ENCODE peak calls at places on chromosome 2, in four cellular contexts. P is ovary, E is stomach, L is uterus. F is an unnamed sample. For H3K9me3, the result is how much of the 10 kb centered on the place peaks cover.

GRCh38 chr2:1839066-1839756 is 94.9 kb upstream of the PXDN start:
- DNase-seq in P (no peak), E (no peak), L (no peak), F (no peak)

GRCh38 chr2:158994920-158995676 is 26.7 kb downstream of the TANC1 start:
- DNase-seq in P (no peak), E (no peak), L (no peak), F (no peak)

GRCh38 chr2:30195011-30195410 is 36.3 kb upstream of the LBH start:
- DNase-seq in P (no peak), E (peak), L (no peak), F (no peak)

GRCh38 chr2:136490100-136490499 is 275.2 kb upstream of the THSD7B start:
- DNase-seq in P (no peak), E (no peak), L (no peak), F (no peak)

GRCh38 chr2:26008851-26009566 is 24.9 kb upstream of the RAB10 start:
- DNase-seq in P (no peak), E (peak), L (no peak), F (no peak)

GRCh38 chr2:181738074-181738473 is 57.8 kb upstream of the NEUROD1 start:
- DNase-seq in P (no peak), E (no peak), L (no peak), F (no peak)

GRCh38 chr2:73896362-73897239 is 3.8 kb downstream of the ACTG2 start:
- DNase-seq in P (no peak), E (no peak), L (no peak), F (no peak)

GRCh38 chr2:7666561-7667259 is 749.5 kb downstream of the RNF144A start:
- DNase-seq in P (no peak), E (no peak), L (no peak), F (no peak)

GRCh38 chr2:152354909-152355308 is 19.9 kb downstream of the FMNL2 start:
- DNase-seq in P (no peak), E (no peak), L (no peak), F (no peak)

GRCh38 chr2:174784909-174785308 is 20.6 kb upstream of the CHRNA1 start:
- DNase-seq in P (no peak), E (no peak), L (no peak), F (no peak)

GRCh38 chr2:10448208-10448645 is at the start of gene ODC1:
- DNase-seq in P (peak), E (peak), L (peak), F (peak)

GRCh38 chr2:215619989-215620388 is 184.1 kb upstream of the FN1 start:
- DNase-seq in P (no peak), E (peak), L (no peak), F (no peak)

GRCh38 chr2:200383380-200384110 is 77.1 kb downstream of the SPATS2L start:
- DNase-seq in P (peak), E (no peak), L (no peak), F (no peak)

GRCh38 chr2:201402651-201403573 is 45.8 kb upstream of the FLACC1 start:
- DNase-seq in P (no peak), E (no peak), L (no peak), F (no peak)

GRCh38 chr2:236284208-236284607 is 20.0 kb upstream of the ASB18 start:
- DNase-seq in P (no peak), E (no peak), L (no peak), F (no peak)

GRCh38 chr2:26245231-26245732 is 543 bp downstream of the HADHB start:
- DNase-seq in P (no peak), E (peak), L (no peak), F (no peak)

GRCh38 chr2:231648579-231649174 is 56.0 kb downstream of the TEX44 start:
- DNase-seq in P (peak), E (peak), L (peak), F (peak)

GRCh38 chr2:227655454-227655853 is 11.2 kb upstream of the SCYGR5 start:
- DNase-seq in P (no peak), E (no peak), L (no peak), F (no peak)

GRCh38 chr2:174180165-174180724 is 68.1 kb downstream of the OLA1 start:
- DNase-seq in P (no peak), E (no peak), L (no peak), F (no peak)

GRCh38 chr2:2263196-2263829 is 67.8 kb downstream of the MYT1L start:
- DNase-seq in P (no peak), E (no peak), L (no peak), F (no peak)

GRCh38 chr2:232085179-232085578 is 123.7 kb downstream of the DIS3L2 start:
- DNase-seq in P (no peak), E (no peak), L (no peak), F (no peak)

GRCh38 chr2:102103284-102103683 is 39.3 kb upstream of the IL1R1 start:
- DNase-seq in P (no peak), E (no peak), L (no peak), F (no peak)

GRCh38 chr2:47033102-47033880 is 117.7 kb upstream of the MCFD2 start:
- DNase-seq in P (peak), E (no peak), L (no peak), F (no peak)

GRCh38 chr2:45382744-45383143 is 228.3 kb downstream of the SRBD1 start:
- DNase-seq in P (no peak), E (no peak), L (no peak), F (no peak)

GRCh38 chr2:71555798-71556454 is 102.6 kb downstream of the DYSF start:
- DNase-seq in P (no peak), E (no peak), L (no peak), F (no peak)

GRCh38 chr2:154992826-154993225 is 294.3 kb downstream of the KCNJ3 start:
- DNase-seq in P (no peak), E (no peak), L (no peak), F (no peak)

GRCh38 chr2:108971661-108972566 is 17.1 kb downstream of the EDAR start:
- DNase-seq in P (no peak), E (peak), L (no peak), F (peak)

GRCh38 chr2:173076557-173077345 is 1.1 kb downstream of the MAP3K20 start:
- DNase-seq in P (peak), E (peak), L (peak), F (no peak)

GRCh38 chr2:173075056-173075780 is 428 bp upstream of the MAP3K20 start:
- DNase-seq in P (no peak), E (no peak), L (no peak), F (no peak)

GRCh38 chr2:173075781-173076556 is at the start of gene MAP3K20:
- DNase-seq in P (peak), E (peak), L (peak), F (peak)

GRCh38 chr2:173079141-173079540 is 3.5 kb downstream of the MAP3K20 start:
- DNase-seq in P (no peak), E (no peak), L (no peak), F (no peak)

GRCh38 chr2:173077506-173078177 is 2.0 kb downstream of the MAP3K20 start:
- DNase-seq in P (no peak), E (no peak), L (no peak), F (no peak)
- H3K27ac ChIP-seq in P (no peak), E (peak), L (peak), F (no peak)

GRCh38 chr2:48755473-48755872 is at the start of gene LHCGR:
- DNase-seq in P (no peak), E (no peak), L (no peak), F (no peak)

GRCh38 chr2:48749820-48750739 is 5.4 kb downstream of the LHCGR start:
- DNase-seq in P (no peak), E (no peak), L (no peak), F (no peak)

GRCh38 chr2:48756289-48756688 is 765 bp upstream of the LHCGR start:
- DNase-seq in P (no peak), E (no peak), L (no peak), F (no peak)

GRCh38 chr2:48754874-48755273 is 650 bp downstream of the LHCGR start:
- DNase-seq in P (no peak), E (no peak), L (no peak), F (no peak)

GRCh38 chr2:48753228-48753627 is 2.3 kb downstream of the LHCGR start:
- DNase-seq in P (no peak), E (no peak), L (no peak), F (no peak)
- TF ChIP-seq POLR2A in P (no peak), E (no peak), L (no peak), F (no peak)

GRCh38 chr2:22821458-22821857 is 563.5 kb upstream of the KLHL29 start:
- DNase-seq in P (no peak), E (no peak), L (no peak), F (no peak)

GRCh38 chr2:22812065-22812680 is 572.8 kb upstream of the KLHL29 start:
- DNase-seq in P (no peak), E (no peak), L (no peak), F (no peak)

DNA sequence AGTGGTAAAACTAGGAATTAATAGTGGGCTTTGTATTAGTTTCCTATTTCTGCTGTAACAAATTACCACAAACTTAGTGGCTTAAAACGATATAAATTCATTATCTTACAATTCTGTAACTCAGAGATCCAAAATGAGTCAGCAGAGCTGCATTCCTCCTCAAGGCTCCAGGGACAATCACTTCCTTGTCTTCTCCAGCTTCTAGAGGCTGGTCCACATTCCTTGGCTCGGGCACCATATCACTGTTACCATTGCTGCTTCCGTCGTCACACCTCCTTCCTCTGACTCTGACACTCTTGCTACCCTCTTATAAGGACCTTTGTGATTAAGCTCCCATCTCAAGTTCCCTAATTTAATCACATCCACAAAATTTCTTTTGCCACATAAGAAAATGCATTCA is 567.8 kb upstream of the KLHL29 start:
- DNase-seq in P (no peak), E (no peak), L (no peak), F (no peak)
- H3K9me3 ChIP-seq in P (under half), E (under half), L (under half), F (under half)

DNA sequence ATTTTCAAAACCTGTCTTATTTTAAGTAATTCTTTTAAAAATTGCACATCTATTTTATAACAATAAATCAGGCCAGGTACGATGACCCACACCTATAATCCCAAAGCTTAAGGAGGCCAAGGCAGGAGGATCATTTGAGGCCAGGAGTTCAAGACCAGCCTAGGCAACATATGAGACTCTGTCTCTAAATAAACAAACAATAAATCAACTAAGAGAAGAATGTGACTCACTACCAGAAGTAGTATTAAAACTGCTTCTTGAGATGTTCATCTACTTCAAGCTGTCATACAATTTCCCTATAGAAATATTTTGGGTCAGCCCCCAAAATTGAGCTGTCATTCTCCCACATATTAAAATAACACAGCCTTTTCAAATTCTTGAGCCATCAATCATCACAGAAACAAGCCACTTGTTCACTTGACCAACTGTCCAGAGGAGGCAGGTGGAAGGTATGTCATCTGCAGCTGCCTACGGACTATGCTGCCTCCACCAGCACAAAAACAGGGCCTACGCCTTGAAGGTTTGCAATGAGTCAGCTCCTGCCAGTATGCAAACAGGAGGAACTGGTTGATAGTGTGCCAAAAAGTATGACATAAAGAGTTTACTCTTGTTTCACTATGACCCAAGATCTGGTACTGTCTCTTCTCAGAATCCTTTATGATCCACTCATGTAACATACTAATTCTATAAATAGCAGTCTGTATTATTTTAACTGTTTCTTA is 33.6 kb downstream of the KIDINS220 start:
- DNase-seq in P (no peak), E (peak), L (no peak), F (no peak)
- H3K27ac ChIP-seq in P (no peak), E (peak), L (no peak), F (no peak)

F was measured in Peyer's patch.